ENCODE peak calls at places on chromosomes 6 and 20, in six cellular contexts. D, U, G, J, F and T are unnamed samples.

GRCh38 chr6:170449231-170449630 is 103.9 kb downstream of the PSMB1 start:
- DNase-seq in D (no peak), U (peak), G (no peak), J (no peak), F (no peak), T (no peak)

GRCh38 chr6:110055387-110055735 is 77.2 kb downstream of the GPR6 start:
- DNase-seq in D (no peak), U (no peak), G (no peak), J (no peak), F (no peak), T (no peak)

GRCh38 chr6:35480176-35480575 is 12.0 kb downstream of the RPL10A start:
- DNase-seq in D (no peak), U (no peak), G (no peak), J (no peak), F (no peak), T (peak)

GRCh38 chr6:150891886-150892485 is 26.5 kb downstream of the MTHFD1L start:
- DNase-seq in D (peak), U (peak), G (peak), J (peak), F (peak), T (no peak)

GRCh38 chr20:60510356-60510755 is 552.1 kb downstream of the CDH26 start:
- DNase-seq in D (no peak), U (no peak), G (no peak), J (no peak), F (no peak), T (no peak)

GRCh38 chr6:52603000-52603795 is 26.3 kb upstream of the TRAM2 start:
- DNase-seq in D (peak), U (peak), G (peak), J (no peak), F (no peak), T (no peak)

GRCh38 chr20:46111028-46111835 is 6.9 kb upstream of the CD40 start:
- DNase-seq in D (no peak), U (no peak), G (no peak), J (peak), F (peak), T (no peak)

GRCh38 chr6:14738933-14739332 is 506.9 kb upstream of the JARID2 start:
- DNase-seq in D (no peak), U (no peak), G (no peak), J (no peak), F (no peak), T (no peak)

GRCh38 chr6:131946992-131947955 is 3.9 kb downstream of the CCN2 start:
- DNase-seq in D (no peak), U (peak), G (peak), J (no peak), F (no peak), T (no peak)

GRCh38 chr6:151544453-151544852 is 50.6 kb downstream of the CCDC170 start:
- DNase-seq in D (no peak), U (peak), G (peak), J (no peak), F (no peak), T (no peak)

GRCh38 chr20:50415516-50416268 is 94.5 kb upstream of the PTPN1 start:
- DNase-seq in D (no peak), U (peak), G (peak), J (peak), F (no peak), T (peak)

GRCh38 chr6:78701407-78701806 is 165.9 kb upstream of the IRAK1BP1 start:
- DNase-seq in D (peak), U (peak), G (no peak), J (no peak), F (no peak), T (no peak)

GRCh38 chr20:38726849-38727601 is 2.7 kb downstream of the SLC32A1 start:
- DNase-seq in D (no peak), U (no peak), G (peak), J (no peak), F (peak), T (no peak)

GRCh38 chr6:13924949-13925881 is at the start of gene RNF182:
- DNase-seq in D (no peak), U (no peak), G (peak), J (no peak), F (peak), T (no peak)

GRCh38 chr6:11921017-11921438 is 91.1 kb upstream of the HIVEP1 start:
- DNase-seq in D (peak), U (peak), G (peak), J (peak), F (no peak), T (no peak)

GRCh38 chr6:143958839-143959399 is 49.1 kb downstream of the PLAGL1 start:
- DNase-seq in D (no peak), U (no peak), G (no peak), J (no peak), F (no peak), T (no peak)

GRCh38 chr20:13283869-13284268 is 62.8 kb downstream of the ISM1 start:
- DNase-seq in D (no peak), U (no peak), G (no peak), J (no peak), F (no peak), T (no peak)

GRCh38 chr6:119881416-119881815 is 531.9 kb upstream of the MAN1A1 start:
- DNase-seq in D (no peak), U (peak), G (no peak), J (no peak), F (no peak), T (no peak)

GRCh38 chr20:3543901-3544507 is 73.2 kb downstream of the ATRN start:
- DNase-seq in D (no peak), U (peak), G (no peak), J (no peak), F (no peak), T (no peak)

GRCh38 chr20:595330-596308 is 14.5 kb downstream of the TCF15 start:
- DNase-seq in D (no peak), U (no peak), G (peak), J (no peak), F (no peak), T (no peak)

GRCh38 chr6:149102324-149102723 is 215.2 kb upstream of the TAB2 start:
- DNase-seq in D (no peak), U (no peak), G (no peak), J (no peak), F (no peak), T (no peak)

GRCh38 chr6:167576798-167577528 is 249.7 kb upstream of the AFDN start:
- DNase-seq in D (no peak), U (no peak), G (no peak), J (no peak), F (no peak), T (no peak)

GRCh38 chr6:140225587-140226438 is 851.4 kb upstream of the CITED2 start:
- DNase-seq in D (no peak), U (peak), G (peak), J (no peak), F (no peak), T (no peak)

GRCh38 chr6:97594834-97595233 is 311.8 kb upstream of the MMS22L start:
- DNase-seq in D (peak), U (peak), G (no peak), J (peak), F (no peak), T (no peak)

GRCh38 chr6:159089443-159089842 is 44.7 kb upstream of the TAGAP start:
- DNase-seq in D (no peak), U (no peak), G (no peak), J (no peak), F (no peak), T (no peak)

GRCh38 chr6:131784561-131784960 is 23.3 kb upstream of the ENPP1 start:
- DNase-seq in D (no peak), U (no peak), G (no peak), J (no peak), F (no peak), T (no peak)

GRCh38 chr6:43984442-43985321 is 142.6 kb downstream of the MRPL14 start:
- DNase-seq in D (no peak), U (no peak), G (no peak), J (no peak), F (no peak), T (peak)